ENCODE peak calls at places on chromosomes 11 and 22, in nine cellular contexts. One of them, this sample, is unnamed.
A peak's percentile ranks its signal among the peaks of the same experiment; 100 is the strongest.

GRCh38 chr11:65651589-65652510 is 10.9 kb downstream of the RELA start:
- DNase-seq in foreskin fibroblast: peak; percentile 68
- DNase-seq in LHCN-M2: no peak
- DNase-seq in brain microvascular endothelial cell: no peak
- DNase-seq in AML-193: no peak
- DNase-seq in activated naive CD8-positive, alpha-beta T cell treated with anti-CD3 and anti-CD28 coated beads for 36 hours: no peak
- DNase-seq in SJSA1: peak; percentile 43
- DNase-seq in stimulated activated CD4-positive, alpha-beta T cell treated with anti-CD3 and anti-CD28 coated beads, Interleukin-15, amount 100 ng/mL, for 24 hours: peak; percentile 16
- DNase-seq in NCI-H1417: no peak
- DNase-seq in this sample: peak; percentile 75

GRCh38 chr11:75333807-75334140 is 17.7 kb downstream of the ARRB1 start:
- DNase-seq in foreskin fibroblast: no peak
- DNase-seq in LHCN-M2: no peak
- DNase-seq in brain microvascular endothelial cell: no peak
- DNase-seq in AML-193: no peak
- DNase-seq in activated naive CD8-positive, alpha-beta T cell treated with anti-CD3 and anti-CD28 coated beads for 36 hours: no peak
- DNase-seq in SJSA1: no peak
- DNase-seq in stimulated activated CD4-positive, alpha-beta T cell treated with anti-CD3 and anti-CD28 coated beads, Interleukin-15, amount 100 ng/mL, for 24 hours: no peak
- DNase-seq in NCI-H1417: no peak
- DNase-seq in this sample: no peak

GRCh38 chr11:121797496-121797895 is 318.5 kb downstream of the BLID start:
- DNase-seq in foreskin fibroblast: no peak
- DNase-seq in LHCN-M2: no peak
- DNase-seq in brain microvascular endothelial cell: no peak
- DNase-seq in AML-193: no peak
- DNase-seq in activated naive CD8-positive, alpha-beta T cell treated with anti-CD3 and anti-CD28 coated beads for 36 hours: no peak
- DNase-seq in SJSA1: no peak
- DNase-seq in stimulated activated CD4-positive, alpha-beta T cell treated with anti-CD3 and anti-CD28 coated beads, Interleukin-15, amount 100 ng/mL, for 24 hours: no peak
- DNase-seq in NCI-H1417: no peak
- DNase-seq in this sample: no peak

GRCh38 chr11:89452780-89453179 is 38.4 kb downstream of the NOX4 start:
- DNase-seq in foreskin fibroblast: peak; percentile 30
- DNase-seq in LHCN-M2: no peak
- DNase-seq in brain microvascular endothelial cell: no peak
- DNase-seq in AML-193: no peak
- DNase-seq in activated naive CD8-positive, alpha-beta T cell treated with anti-CD3 and anti-CD28 coated beads for 36 hours: no peak
- DNase-seq in SJSA1: no peak
- DNase-seq in stimulated activated CD4-positive, alpha-beta T cell treated with anti-CD3 and anti-CD28 coated beads, Interleukin-15, amount 100 ng/mL, for 24 hours: no peak
- DNase-seq in NCI-H1417: no peak
- DNase-seq in this sample: no peak

GRCh38 chr11:119700536-119701346 is 28.3 kb downstream of the NECTIN1 start:
- DNase-seq in foreskin fibroblast: no peak
- DNase-seq in LHCN-M2: peak; percentile 26
- DNase-seq in brain microvascular endothelial cell: no peak
- DNase-seq in AML-193: no peak
- DNase-seq in activated naive CD8-positive, alpha-beta T cell treated with anti-CD3 and anti-CD28 coated beads for 36 hours: no peak
- DNase-seq in SJSA1: no peak
- DNase-seq in stimulated activated CD4-positive, alpha-beta T cell treated with anti-CD3 and anti-CD28 coated beads, Interleukin-15, amount 100 ng/mL, for 24 hours: peak; percentile 10
- DNase-seq in NCI-H1417: no peak
- DNase-seq in this sample: no peak

GRCh38 chr11:104583857-104584256 is 314.4 kb downstream of the CASP12 start:
- DNase-seq in foreskin fibroblast: peak; percentile 66
- DNase-seq in LHCN-M2: no peak
- DNase-seq in brain microvascular endothelial cell: no peak
- DNase-seq in AML-193: no peak
- DNase-seq in activated naive CD8-positive, alpha-beta T cell treated with anti-CD3 and anti-CD28 coated beads for 36 hours: no peak
- DNase-seq in SJSA1: no peak
- DNase-seq in stimulated activated CD4-positive, alpha-beta T cell treated with anti-CD3 and anti-CD28 coated beads, Interleukin-15, amount 100 ng/mL, for 24 hours: no peak
- DNase-seq in NCI-H1417: no peak
- DNase-seq in this sample: no peak

GRCh38 chr22:48700566-48701295 is 1126.9 kb downstream of the BRD1 start:
- DNase-seq in foreskin fibroblast: no peak
- DNase-seq in LHCN-M2: no peak
- DNase-seq in brain microvascular endothelial cell: no peak
- DNase-seq in AML-193: no peak
- DNase-seq in activated naive CD8-positive, alpha-beta T cell treated with anti-CD3 and anti-CD28 coated beads for 36 hours: no peak
- DNase-seq in SJSA1: no peak
- DNase-seq in stimulated activated CD4-positive, alpha-beta T cell treated with anti-CD3 and anti-CD28 coated beads, Interleukin-15, amount 100 ng/mL, for 24 hours: no peak
- DNase-seq in NCI-H1417: no peak
- DNase-seq in this sample: no peak

GRCh38 chr11:27239305-27239942 is 123.6 kb downstream of the CCDC34 start:
- DNase-seq in foreskin fibroblast: peak; percentile 88
- DNase-seq in LHCN-M2: peak; percentile 91
- DNase-seq in brain microvascular endothelial cell: no peak
- DNase-seq in AML-193: no peak
- DNase-seq in activated naive CD8-positive, alpha-beta T cell treated with anti-CD3 and anti-CD28 coated beads for 36 hours: no peak
- DNase-seq in SJSA1: no peak
- DNase-seq in stimulated activated CD4-positive, alpha-beta T cell treated with anti-CD3 and anti-CD28 coated beads, Interleukin-15, amount 100 ng/mL, for 24 hours: no peak
- DNase-seq in NCI-H1417: no peak
- DNase-seq in this sample: no peak

GRCh38 chr11:42524534-42525227 is 787.1 kb upstream of the API5 start:
- DNase-seq in foreskin fibroblast: peak; percentile 34
- DNase-seq in LHCN-M2: no peak
- DNase-seq in brain microvascular endothelial cell: peak; percentile 66
- DNase-seq in AML-193: peak; percentile 25
- DNase-seq in activated naive CD8-positive, alpha-beta T cell treated with anti-CD3 and anti-CD28 coated beads for 36 hours: peak; percentile 6
- DNase-seq in SJSA1: peak; percentile 52
- DNase-seq in stimulated activated CD4-positive, alpha-beta T cell treated with anti-CD3 and anti-CD28 coated beads, Interleukin-15, amount 100 ng/mL, for 24 hours: peak; percentile 5
- DNase-seq in NCI-H1417: peak; percentile 41
- DNase-seq in this sample: no peak

GRCh38 chr11:104127828-104128227 is 36.1 kb downstream of the PDGFD start:
- DNase-seq in foreskin fibroblast: peak; percentile 85
- DNase-seq in LHCN-M2: peak; percentile 47
- DNase-seq in brain microvascular endothelial cell: peak; percentile 55
- DNase-seq in AML-193: no peak
- DNase-seq in activated naive CD8-positive, alpha-beta T cell treated with anti-CD3 and anti-CD28 coated beads for 36 hours: no peak
- DNase-seq in SJSA1: no peak
- DNase-seq in stimulated activated CD4-positive, alpha-beta T cell treated with anti-CD3 and anti-CD28 coated beads, Interleukin-15, amount 100 ng/mL, for 24 hours: no peak
- DNase-seq in NCI-H1417: no peak
- DNase-seq in this sample: peak; percentile 13

GRCh38 chr11:91660036-91660435 is 564.6 kb upstream of the FAT3 start:
- DNase-seq in foreskin fibroblast: no peak
- DNase-seq in LHCN-M2: no peak
- DNase-seq in brain microvascular endothelial cell: no peak
- DNase-seq in AML-193: no peak
- DNase-seq in activated naive CD8-positive, alpha-beta T cell treated with anti-CD3 and anti-CD28 coated beads for 36 hours: no peak
- DNase-seq in SJSA1: no peak
- DNase-seq in stimulated activated CD4-positive, alpha-beta T cell treated with anti-CD3 and anti-CD28 coated beads, Interleukin-15, amount 100 ng/mL, for 24 hours: no peak
- DNase-seq in NCI-H1417: no peak
- DNase-seq in this sample: no peak

GRCh38 chr11:4636136-4636535 is 1.1 kb upstream of the OR51D1 start:
- DNase-seq in foreskin fibroblast: no peak
- DNase-seq in LHCN-M2: no peak
- DNase-seq in brain microvascular endothelial cell: no peak
- DNase-seq in AML-193: no peak
- DNase-seq in activated naive CD8-positive, alpha-beta T cell treated with anti-CD3 and anti-CD28 coated beads for 36 hours: no peak
- DNase-seq in SJSA1: no peak
- DNase-seq in stimulated activated CD4-positive, alpha-beta T cell treated with anti-CD3 and anti-CD28 coated beads, Interleukin-15, amount 100 ng/mL, for 24 hours: no peak
- DNase-seq in NCI-H1417: no peak
- DNase-seq in this sample: no peak

GRCh38 chr11:76455331-76455730 is 10.5 kb downstream of the EMSY start:
- DNase-seq in foreskin fibroblast: peak; percentile 6
- DNase-seq in LHCN-M2: no peak
- DNase-seq in brain microvascular endothelial cell: peak; percentile 29
- DNase-seq in AML-193: no peak
- DNase-seq in activated naive CD8-positive, alpha-beta T cell treated with anti-CD3 and anti-CD28 coated beads for 36 hours: no peak
- DNase-seq in SJSA1: peak; percentile 18
- DNase-seq in stimulated activated CD4-positive, alpha-beta T cell treated with anti-CD3 and anti-CD28 coated beads, Interleukin-15, amount 100 ng/mL, for 24 hours: no peak
- DNase-seq in NCI-H1417: no peak
- DNase-seq in this sample: no peak

GRCh38 chr22:38706101-38706884 is 549 bp downstream of the GTPBP1 start:
- DNase-seq in foreskin fibroblast: peak; percentile 61
- DNase-seq in LHCN-M2: peak; percentile 17
- DNase-seq in brain microvascular endothelial cell: no peak
- DNase-seq in AML-193: no peak
- DNase-seq in activated naive CD8-positive, alpha-beta T cell treated with anti-CD3 and anti-CD28 coated beads for 36 hours: peak; percentile 55
- DNase-seq in SJSA1: peak; percentile 62
- DNase-seq in stimulated activated CD4-positive, alpha-beta T cell treated with anti-CD3 and anti-CD28 coated beads, Interleukin-15, amount 100 ng/mL, for 24 hours: peak; percentile 51
- DNase-seq in NCI-H1417: peak; percentile 86
- DNase-seq in this sample: peak; percentile 54

GRCh38 chr22:25564979-25565677 is 653 bp downstream of the GRK3 start:
- DNase-seq in foreskin fibroblast: peak; percentile 40
- DNase-seq in LHCN-M2: no peak
- DNase-seq in brain microvascular endothelial cell: no peak
- DNase-seq in AML-193: no peak
- DNase-seq in activated naive CD8-positive, alpha-beta T cell treated with anti-CD3 and anti-CD28 coated beads for 36 hours: peak; percentile 47
- DNase-seq in SJSA1: peak; percentile 42
- DNase-seq in stimulated activated CD4-positive, alpha-beta T cell treated with anti-CD3 and anti-CD28 coated beads, Interleukin-15, amount 100 ng/mL, for 24 hours: peak; percentile 53
- DNase-seq in NCI-H1417: peak; percentile 27
- DNase-seq in this sample: peak; percentile 44

GRCh38 chr22:49933236-49933921 is 14.9 kb downstream of the CRELD2 start:
- DNase-seq in foreskin fibroblast: peak; percentile 42
- DNase-seq in LHCN-M2: peak; percentile 18
- DNase-seq in brain microvascular endothelial cell: no peak
- DNase-seq in AML-193: no peak
- DNase-seq in activated naive CD8-positive, alpha-beta T cell treated with anti-CD3 and anti-CD28 coated beads for 36 hours: no peak
- DNase-seq in SJSA1: no peak
- DNase-seq in stimulated activated CD4-positive, alpha-beta T cell treated with anti-CD3 and anti-CD28 coated beads, Interleukin-15, amount 100 ng/mL, for 24 hours: no peak
- DNase-seq in NCI-H1417: no peak
- DNase-seq in this sample: no peak

GRCh38 chr22:43293661-43294392 is 49.3 kb downstream of the SCUBE1 start:
- DNase-seq in foreskin fibroblast: peak; percentile 80
- DNase-seq in LHCN-M2: no peak
- DNase-seq in brain microvascular endothelial cell: peak; percentile 10
- DNase-seq in AML-193: no peak
- DNase-seq in activated naive CD8-positive, alpha-beta T cell treated with anti-CD3 and anti-CD28 coated beads for 36 hours: no peak
- DNase-seq in SJSA1: peak; percentile 72
- DNase-seq in stimulated activated CD4-positive, alpha-beta T cell treated with anti-CD3 and anti-CD28 coated beads, Interleukin-15, amount 100 ng/mL, for 24 hours: no peak
- DNase-seq in NCI-H1417: no peak
- DNase-seq in this sample: peak; percentile 86

GRCh38 chr11:2086239-2087040 is 52.7 kb downstream of the IGF2 start:
- DNase-seq in foreskin fibroblast: no peak
- DNase-seq in LHCN-M2: no peak
- DNase-seq in brain microvascular endothelial cell: no peak
- DNase-seq in AML-193: no peak
- DNase-seq in activated naive CD8-positive, alpha-beta T cell treated with anti-CD3 and anti-CD28 coated beads for 36 hours: no peak
- DNase-seq in SJSA1: no peak
- DNase-seq in stimulated activated CD4-positive, alpha-beta T cell treated with anti-CD3 and anti-CD28 coated beads, Interleukin-15, amount 100 ng/mL, for 24 hours: no peak
- DNase-seq in NCI-H1417: no peak
- DNase-seq in this sample: peak; percentile 3

GRCh38 chr11:133040289-133040893 is 491.9 kb downstream of the OPCML start:
- DNase-seq in foreskin fibroblast: peak; percentile 35
- DNase-seq in LHCN-M2: no peak
- DNase-seq in brain microvascular endothelial cell: no peak
- DNase-seq in AML-193: no peak
- DNase-seq in activated naive CD8-positive, alpha-beta T cell treated with anti-CD3 and anti-CD28 coated beads for 36 hours: no peak
- DNase-seq in SJSA1: no peak
- DNase-seq in stimulated activated CD4-positive, alpha-beta T cell treated with anti-CD3 and anti-CD28 coated beads, Interleukin-15, amount 100 ng/mL, for 24 hours: no peak
- DNase-seq in NCI-H1417: peak; percentile 63
- DNase-seq in this sample: no peak

GRCh38 chr11:11519184-11519583 is 102.6 kb downstream of the GALNT18 start:
- DNase-seq in foreskin fibroblast: no peak
- DNase-seq in LHCN-M2: no peak
- DNase-seq in brain microvascular endothelial cell: no peak
- DNase-seq in AML-193: no peak
- DNase-seq in activated naive CD8-positive, alpha-beta T cell treated with anti-CD3 and anti-CD28 coated beads for 36 hours: no peak
- DNase-seq in SJSA1: no peak
- DNase-seq in stimulated activated CD4-positive, alpha-beta T cell treated with anti-CD3 and anti-CD28 coated beads, Interleukin-15, amount 100 ng/mL, for 24 hours: no peak
- DNase-seq in NCI-H1417: no peak
- DNase-seq in this sample: no peak

This sample was measured in AG08396.